ENCODE peak calls at places on chromosomes 12 and 14, in nine cellular contexts. O is heart right ventricle; U is astrocyte of the spinal cord; T is CD8-positive, alpha-beta T cell; B is AG10803; P is lung; V is breast epithelium; C is A549; W is GM23338. A is an unnamed sample.

GRCh38 chr12:108364879-108365278 is 25.8 kb upstream of the CMKLR1 start:
- DNase-seq in O (no peak), U (no peak), T (no peak), B (no peak), P (no peak), V (no peak), C (no peak), W (no peak), A (no peak)

GRCh38 chr12:108689314-108690190 is 41.8 kb downstream of the CORO1C start:
- DNase-seq in O (no peak), U (peak; percentile 70), T (no peak), B (peak; percentile 52), P (no peak), V (no peak), C (peak; percentile 70), W (no peak), A (peak; percentile 73)

GRCh38 chr12:57837779-57838562 is 8.6 kb downstream of the CTDSP2 start:
- DNase-seq in O (peak; percentile 43), U (peak; percentile 65), T (no peak), B (peak; percentile 68), P (peak; percentile 82), V (no peak), C (no peak), W (peak; percentile 79), A (peak; percentile 62)

GRCh38 chr12:47361389-47362031 is 281.8 kb upstream of the AMIGO2 start:
- DNase-seq in O (no peak), U (no peak), T (no peak), B (no peak), P (no peak), V (no peak), C (peak; percentile 40), W (no peak), A (no peak)

GRCh38 chr12:77064891-77065360 is 443 bp downstream of the E2F7 start:
- DNase-seq in O (no peak), U (no peak), T (no peak), B (no peak), P (no peak), V (peak; percentile 51), C (no peak), W (peak; percentile 60), A (peak; percentile 64)

GRCh38 chr12:91053951-91054715 is 3.7 kb downstream of the KERA start:
- DNase-seq in O (no peak), U (peak; percentile 66), T (no peak), B (peak; percentile 94), P (no peak), V (no peak), C (peak; percentile 25), W (no peak), A (no peak)

GRCh38 chr12:26809611-26810298 is 23.2 kb downstream of the ITPR2 start:
- DNase-seq in O (no peak), U (no peak), T (no peak), B (no peak), P (no peak), V (no peak), C (no peak), W (no peak), A (no peak)

GRCh38 chr14:24630872-24631477 is 3.0 kb downstream of the GZMB start:
- DNase-seq in O (no peak), U (no peak), T (no peak), B (peak; percentile 47), P (peak; percentile 41), V (no peak), C (no peak), W (no peak), A (no peak)

GRCh38 chr14:89651805-89652204 is 234.8 kb upstream of the FOXN3 start:
- DNase-seq in O (no peak), U (no peak), T (no peak), B (no peak), P (no peak), V (no peak), C (no peak), W (peak; percentile 16), A (no peak)

GRCh38 chr14:71400821-71401447 is 493.7 kb downstream of the PCNX1 start:
- DNase-seq in O (no peak), U (peak; percentile 61), T (no peak), B (no peak), P (no peak), V (no peak), C (no peak), W (no peak), A (no peak)

GRCh38 chr12:113221997-113222729 is 899 bp downstream of the TPCN1 start:
- DNase-seq in O (no peak), U (no peak), T (no peak), B (no peak), P (no peak), V (no peak), C (no peak), W (no peak), A (no peak)

GRCh38 chr14:61561657-61562276 is 133.5 kb upstream of the HIF1A start:
- DNase-seq in O (peak; percentile 41), U (peak; percentile 97), T (no peak), B (peak; percentile 100), P (peak; percentile 76), V (peak; percentile 74), C (peak; percentile 95), W (peak; percentile 36), A (peak; percentile 89)

GRCh38 chr14:60184597-60185555 is 19.7 kb upstream of the DHRS7 start:
- DNase-seq in O (no peak), U (no peak), T (no peak), B (no peak), P (no peak), V (no peak), C (no peak), W (no peak), A (no peak)

GRCh38 chr12:93569301-93569655 is 3.2 kb upstream of the SOCS2 start:
- DNase-seq in O (no peak), U (no peak), T (no peak), B (no peak), P (no peak), V (no peak), C (no peak), W (no peak), A (no peak)

GRCh38 chr12:23204933-23205778 is 580.2 kb downstream of the ETNK1 start:
- DNase-seq in O (no peak), U (peak; percentile 70), T (peak; percentile 7), B (peak; percentile 57), P (no peak), V (no peak), C (peak; percentile 57), W (peak; percentile 72), A (no peak)

GRCh38 chr14:100569734-100570251 is 17.4 kb downstream of the BEGAIN start:
- DNase-seq in O (no peak), U (no peak), T (no peak), B (no peak), P (no peak), V (no peak), C (no peak), W (no peak), A (no peak)

GRCh38 chr14:100568998-100569733 is 18.1 kb downstream of the BEGAIN start:
- DNase-seq in O (no peak), U (no peak), T (no peak), B (no peak), P (no peak), V (no peak), C (no peak), W (no peak), A (no peak)

GRCh38 chr14:100567009-100567876 is 20.0 kb downstream of the BEGAIN start:
- DNase-seq in O (no peak), U (no peak), T (no peak), B (no peak), P (no peak), V (no peak), C (no peak), W (peak; percentile 65), A (no peak)

GRCh38 chr14:100567877-100568163 is 19.4 kb downstream of the BEGAIN start:
- DNase-seq in O (no peak), U (no peak), T (no peak), B (no peak), P (no peak), V (no peak), C (no peak), W (no peak), A (no peak)

GRCh38 chr14:100568164-100568997 is 18.8 kb downstream of the BEGAIN start:
- DNase-seq in O (no peak), U (no peak), T (no peak), B (no peak), P (no peak), V (no peak), C (no peak), W (peak; percentile 65), A (no peak)
- H3K4me3 ChIP-seq in O (peak overlapping the region; percentile 39), U (peak overlapping the region; percentile 1), T (peak overlapping the region; percentile 37), B (no peak overlapping the region), P (no peak overlapping the region), V (peak overlapping the region; percentile 87), C (peak overlapping the region; percentile 56), W (peak overlapping the region; percentile 73), A (peak overlapping the region; percentile 31)

GRCh38 chr12:7045913-7046312 is 14.6 kb upstream of the C1S start:
- DNase-seq in O (no peak), U (no peak), T (no peak), B (no peak), P (no peak), V (no peak), C (no peak), W (no peak), A (no peak)

GRCh38 chr12:7042847-7043246 is 17.7 kb upstream of the C1S start:
- DNase-seq in O (no peak), U (peak; percentile 2), T (no peak), B (peak; percentile 45), P (no peak), V (no peak), C (peak; percentile 69), W (peak; percentile 70), A (no peak)

GRCh38 chr12:7046383-7047143 is 14.0 kb upstream of the C1S start:
- DNase-seq in O (no peak), U (no peak), T (no peak), B (no peak), P (no peak), V (no peak), C (no peak), W (no peak), A (no peak)

DNA sequence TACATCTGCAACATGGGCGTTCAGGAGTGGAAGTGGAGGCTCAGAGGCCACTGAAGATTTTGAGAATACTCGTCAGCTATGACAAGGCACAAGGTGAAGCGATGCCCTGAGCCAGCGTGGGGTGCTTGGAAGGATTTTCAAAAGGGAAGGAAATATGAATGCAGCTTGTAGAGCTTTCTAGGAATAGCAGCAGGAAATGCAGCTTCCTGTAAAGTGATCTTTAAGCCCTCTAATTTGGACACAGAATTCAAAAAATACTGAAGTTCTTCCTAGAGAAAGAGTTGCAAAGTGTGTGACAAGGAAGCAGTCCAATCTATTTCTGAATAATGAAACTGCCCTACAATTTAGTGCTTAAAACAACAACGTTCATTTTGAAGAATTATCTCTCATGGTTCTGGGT is 13.2 kb upstream of the C1S start:
- DNase-seq in O (no peak), U (no peak), T (no peak), B (no peak), P (no peak), V (no peak), C (no peak), W (no peak), A (no peak)
- H3K4me3 ChIP-seq in O (no peak overlapping the region), U (no peak overlapping the region), T (no peak overlapping the region), B (no peak overlapping the region), P (no peak overlapping the region), V (no peak overlapping the region), C (no peak overlapping the region), W (no peak overlapping the region), A (no peak overlapping the region)

GRCh38 chr14:96824283-96824682 is 27.1 kb downstream of the VRK1 start:
- DNase-seq in O (no peak), U (peak; percentile 50), T (no peak), B (peak; percentile 73), P (no peak), V (no peak), C (no peak), W (no peak), A (no peak)
- H3K4me3 ChIP-seq in O (no peak overlapping the region), U (no peak overlapping the region), T (no peak overlapping the region), B (no peak overlapping the region), P (no peak overlapping the region), V (no peak overlapping the region), C (no peak overlapping the region), W (no peak overlapping the region), A (no peak overlapping the region)

GRCh38 chr14:102923201-102923919 is 897 bp downstream of the AMN start:
- DNase-seq in O (no peak), U (no peak), T (no peak), B (no peak), P (no peak), V (no peak), C (no peak), W (peak; percentile 50), A (no peak)
- H3K4me3 ChIP-seq in O (peak overlapping the region; percentile 19), U (no peak overlapping the region), T (no peak overlapping the region), B (peak overlapping the region; percentile 17), P (no peak overlapping the region), V (peak overlapping the region; percentile 55), C (peak overlapping the region; percentile 47), W (peak overlapping the region; percentile 66), A (no peak overlapping the region)

A was measured in tibial artery.